ENCODE peak calls at places on chromosomes 12 and 14, in nine cellular contexts. One of them, this sample, is unnamed.

GRCh38 chr12:67716817-67717216 is 68.3 kb downstream of the DYRK2 start:
- DNase-seq in GM23338: no peak
- DNase-seq in A549: no peak
- DNase-seq in Panc1: no peak
- DNase-seq in GM12878: no peak
- DNase-seq in HCT116: no peak
- DNase-seq in SK-N-SH: no peak
- DNase-seq in HepG2: peak; percentile 27
- DNase-seq in K562: no peak
- DNase-seq in this sample: no peak

GRCh38 chr12:65741662-65742480 is 82.4 kb upstream of the HMGA2 start:
- DNase-seq in GM23338: peak; percentile 79
- DNase-seq in A549: peak; percentile 34
- DNase-seq in Panc1: no peak
- DNase-seq in GM12878: no peak
- DNase-seq in HCT116: no peak
- DNase-seq in SK-N-SH: peak; percentile 40
- DNase-seq in HepG2: peak; percentile 42
- DNase-seq in K562: no peak
- DNase-seq in this sample: no peak

GRCh38 chr14:29442720-29443119 is 484.9 kb downstream of the PRKD1 start:
- DNase-seq in GM23338: no peak
- DNase-seq in A549: no peak
- DNase-seq in Panc1: no peak
- DNase-seq in GM12878: no peak
- DNase-seq in HCT116: no peak
- DNase-seq in SK-N-SH: no peak
- DNase-seq in HepG2: no peak
- DNase-seq in K562: no peak
- DNase-seq in this sample: no peak

GRCh38 chr12:11891350-11892064 is 179.2 kb upstream of the BCL2L14 start:
- DNase-seq in GM23338: no peak
- DNase-seq in A549: no peak
- DNase-seq in Panc1: no peak
- DNase-seq in GM12878: no peak
- DNase-seq in HCT116: no peak
- DNase-seq in SK-N-SH: no peak
- DNase-seq in HepG2: no peak
- DNase-seq in K562: no peak
- DNase-seq in this sample: peak; percentile 77

GRCh38 chr12:52147367-52147972 is 44.3 kb downstream of the KRT80 start:
- DNase-seq in GM23338: no peak
- DNase-seq in A549: peak; percentile 100
- DNase-seq in Panc1: peak; percentile 94
- DNase-seq in GM12878: no peak
- DNase-seq in HCT116: peak; percentile 99
- DNase-seq in SK-N-SH: peak; percentile 58
- DNase-seq in HepG2: peak; percentile 67
- DNase-seq in K562: peak; percentile 55
- DNase-seq in this sample: no peak

GRCh38 chr12:2998789-2999264 is 39.6 kb downstream of the TEAD4 start:
- DNase-seq in GM23338: peak; percentile 74
- DNase-seq in A549: no peak
- DNase-seq in Panc1: no peak
- DNase-seq in GM12878: no peak
- DNase-seq in HCT116: no peak
- DNase-seq in SK-N-SH: no peak
- DNase-seq in HepG2: no peak
- DNase-seq in K562: peak; percentile 93
- DNase-seq in this sample: no peak

GRCh38 chr14:88765130-88765529 is 27.6 kb downstream of the EML5 start:
- DNase-seq in GM23338: no peak
- DNase-seq in A549: peak; percentile 9
- DNase-seq in Panc1: no peak
- DNase-seq in GM12878: no peak
- DNase-seq in HCT116: no peak
- DNase-seq in SK-N-SH: no peak
- DNase-seq in HepG2: no peak
- DNase-seq in K562: no peak
- DNase-seq in this sample: no peak

GRCh38 chr14:62117010-62117717 is 354.9 kb downstream of the SNAPC1 start:
- DNase-seq in GM23338: peak; percentile 99
- DNase-seq in A549: peak; percentile 14
- DNase-seq in Panc1: no peak
- DNase-seq in GM12878: no peak
- DNase-seq in HCT116: no peak
- DNase-seq in SK-N-SH: peak; percentile 91
- DNase-seq in HepG2: peak; percentile 38
- DNase-seq in K562: peak; percentile 2
- DNase-seq in this sample: no peak

GRCh38 chr12:56476143-56476542 is 7.8 kb downstream of the SPRYD4 start:
- DNase-seq in GM23338: no peak
- DNase-seq in A549: no peak
- DNase-seq in Panc1: no peak
- DNase-seq in GM12878: no peak
- DNase-seq in HCT116: no peak
- DNase-seq in SK-N-SH: no peak
- DNase-seq in HepG2: no peak
- DNase-seq in K562: no peak
- DNase-seq in this sample: no peak

GRCh38 chr12:115010324-115010995 is 326.5 kb upstream of the TBX3 start:
- DNase-seq in GM23338: no peak
- DNase-seq in A549: no peak
- DNase-seq in Panc1: no peak
- DNase-seq in GM12878: no peak
- DNase-seq in HCT116: no peak
- DNase-seq in SK-N-SH: no peak
- DNase-seq in HepG2: no peak
- DNase-seq in K562: no peak
- DNase-seq in this sample: no peak

GRCh38 chr12:57726151-57726883 is 12.2 kb downstream of the AGAP2 start:
- DNase-seq in GM23338: peak; percentile 96
- DNase-seq in A549: peak; percentile 89
- DNase-seq in Panc1: no peak
- DNase-seq in GM12878: no peak
- DNase-seq in HCT116: peak; percentile 72
- DNase-seq in SK-N-SH: peak; percentile 96
- DNase-seq in HepG2: peak; percentile 71
- DNase-seq in K562: no peak
- DNase-seq in this sample: no peak

GRCh38 chr12:126418357-126418756 is 1353.1 kb downstream of the AACS start:
- DNase-seq in GM23338: no peak
- DNase-seq in A549: no peak
- DNase-seq in Panc1: no peak
- DNase-seq in GM12878: no peak
- DNase-seq in HCT116: no peak
- DNase-seq in SK-N-SH: peak; percentile 20
- DNase-seq in HepG2: no peak
- DNase-seq in K562: no peak
- DNase-seq in this sample: no peak

GRCh38 chr12:74816398-74817175 is 279.0 kb downstream of the ATXN7L3B start:
- DNase-seq in GM23338: no peak
- DNase-seq in A549: peak; percentile 18
- DNase-seq in Panc1: no peak
- DNase-seq in GM12878: no peak
- DNase-seq in HCT116: no peak
- DNase-seq in SK-N-SH: no peak
- DNase-seq in HepG2: no peak
- DNase-seq in K562: no peak
- DNase-seq in this sample: no peak

GRCh38 chr12:54723653-54724256 is 75.6 kb upstream of the DCD start:
- DNase-seq in GM23338: peak; percentile 75
- DNase-seq in A549: peak; percentile 28
- DNase-seq in Panc1: no peak
- DNase-seq in GM12878: no peak
- DNase-seq in HCT116: peak; percentile 13
- DNase-seq in SK-N-SH: no peak
- DNase-seq in HepG2: no peak
- DNase-seq in K562: peak; percentile 52
- DNase-seq in this sample: no peak

GRCh38 chr12:67147447-67147846 is 121.7 kb upstream of the CAND1 start:
- DNase-seq in GM23338: no peak
- DNase-seq in A549: no peak
- DNase-seq in Panc1: no peak
- DNase-seq in GM12878: no peak
- DNase-seq in HCT116: no peak
- DNase-seq in SK-N-SH: no peak
- DNase-seq in HepG2: no peak
- DNase-seq in K562: no peak
- DNase-seq in this sample: no peak

GRCh38 chr14:70013269-70013873 is 134.2 kb downstream of the SMOC1 start:
- DNase-seq in GM23338: peak; percentile 86
- DNase-seq in A549: peak; percentile 41
- DNase-seq in Panc1: no peak
- DNase-seq in GM12878: no peak
- DNase-seq in HCT116: peak; percentile 23
- DNase-seq in SK-N-SH: peak; percentile 52
- DNase-seq in HepG2: peak; percentile 41
- DNase-seq in K562: peak; percentile 45
- DNase-seq in this sample: no peak
- TF ChIP-seq REST in GM23338: no peak
- TF ChIP-seq REST in A549: no peak
- TF ChIP-seq REST in Panc1: no peak
- TF ChIP-seq REST in GM12878: no peak
- TF ChIP-seq REST in HCT116: no peak
- TF ChIP-seq REST in SK-N-SH: no peak
- TF ChIP-seq REST in HepG2: no peak
- TF ChIP-seq REST in K562: no peak
- TF ChIP-seq REST in this sample: no peak

DNA sequence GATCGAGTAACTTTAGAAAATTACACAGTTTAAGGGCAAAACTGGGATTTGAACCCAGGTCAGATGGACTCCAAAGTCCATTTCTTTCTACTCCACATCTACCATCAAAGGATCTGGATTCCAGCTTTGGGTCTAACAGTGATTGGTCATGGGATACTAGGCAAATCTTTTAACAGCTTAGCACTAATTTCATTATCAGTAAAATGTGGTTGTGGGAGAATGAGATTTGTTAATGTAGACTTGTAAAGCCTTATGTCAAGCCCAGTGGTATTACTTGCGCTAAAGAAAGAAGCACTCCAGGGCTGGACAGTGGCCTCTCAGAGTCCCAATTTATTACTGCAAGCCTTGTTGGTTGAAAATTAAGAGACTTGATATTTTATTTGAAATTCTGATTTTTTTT is 65.2 kb upstream of the MANSC4 start:
- DNase-seq in GM23338: no peak
- DNase-seq in A549: no peak
- DNase-seq in Panc1: no peak
- DNase-seq in GM12878: no peak
- DNase-seq in HCT116: no peak
- DNase-seq in SK-N-SH: no peak
- DNase-seq in HepG2: no peak
- DNase-seq in K562: no peak
- DNase-seq in this sample: no peak
- H3K27ac ChIP-seq in GM23338: no peak overlapping the region
- H3K27ac ChIP-seq in A549: no peak overlapping the region
- H3K27ac ChIP-seq in Panc1: no peak overlapping the region
- H3K27ac ChIP-seq in GM12878: no peak overlapping the region
- H3K27ac ChIP-seq in HCT116: no peak overlapping the region
- H3K27ac ChIP-seq in SK-N-SH: no peak overlapping the region
- H3K27ac ChIP-seq in HepG2: no peak overlapping the region
- H3K27ac ChIP-seq in K562: no peak overlapping the region
- H3K27ac ChIP-seq in this sample: no peak overlapping the region

GRCh38 chr12:91177380-91177779 is 5.2 kb downstream of the DCN start:
- DNase-seq in GM23338: no peak
- DNase-seq in A549: no peak
- DNase-seq in Panc1: no peak
- DNase-seq in GM12878: no peak
- DNase-seq in HCT116: no peak
- DNase-seq in SK-N-SH: no peak
- DNase-seq in HepG2: no peak
- DNase-seq in K562: no peak
- DNase-seq in this sample: no peak

GRCh38 chr12:91179315-91179714 is 3.3 kb downstream of the DCN start:
- DNase-seq in GM23338: no peak
- DNase-seq in A549: no peak
- DNase-seq in Panc1: no peak
- DNase-seq in GM12878: no peak
- DNase-seq in HCT116: no peak
- DNase-seq in SK-N-SH: no peak
- DNase-seq in HepG2: no peak
- DNase-seq in K562: no peak
- DNase-seq in this sample: no peak

GRCh38 chr12:91180162-91180561 is 2.5 kb downstream of the DCN start:
- DNase-seq in GM23338: no peak
- DNase-seq in A549: no peak
- DNase-seq in Panc1: no peak
- DNase-seq in GM12878: no peak
- DNase-seq in HCT116: no peak
- DNase-seq in SK-N-SH: no peak
- DNase-seq in HepG2: no peak
- DNase-seq in K562: no peak
- DNase-seq in this sample: no peak

GRCh38 chr12:91178801-91179200 is 3.8 kb downstream of the DCN start:
- DNase-seq in GM23338: no peak
- DNase-seq in A549: no peak
- DNase-seq in Panc1: no peak
- DNase-seq in GM12878: no peak
- DNase-seq in HCT116: no peak
- DNase-seq in SK-N-SH: no peak
- DNase-seq in HepG2: no peak
- DNase-seq in K562: no peak
- DNase-seq in this sample: no peak

GRCh38 chr12:91178139-91178561 is 4.5 kb downstream of the DCN start:
- DNase-seq in GM23338: peak; percentile 43
- DNase-seq in A549: peak; percentile 3
- DNase-seq in Panc1: peak; percentile 1
- DNase-seq in GM12878: no peak
- DNase-seq in HCT116: no peak
- DNase-seq in SK-N-SH: no peak
- DNase-seq in HepG2: peak; percentile 6
- DNase-seq in K562: peak; percentile 1
- DNase-seq in this sample: no peak
- TF ChIP-seq REST in GM23338: no peak
- TF ChIP-seq REST in A549: no peak
- TF ChIP-seq REST in Panc1: no peak
- TF ChIP-seq REST in GM12878: no peak
- TF ChIP-seq REST in HCT116: no peak
- TF ChIP-seq REST in SK-N-SH: no peak
- TF ChIP-seq REST in HepG2: no peak
- TF ChIP-seq REST in K562: no peak
- TF ChIP-seq REST in this sample: no peak

DNA sequence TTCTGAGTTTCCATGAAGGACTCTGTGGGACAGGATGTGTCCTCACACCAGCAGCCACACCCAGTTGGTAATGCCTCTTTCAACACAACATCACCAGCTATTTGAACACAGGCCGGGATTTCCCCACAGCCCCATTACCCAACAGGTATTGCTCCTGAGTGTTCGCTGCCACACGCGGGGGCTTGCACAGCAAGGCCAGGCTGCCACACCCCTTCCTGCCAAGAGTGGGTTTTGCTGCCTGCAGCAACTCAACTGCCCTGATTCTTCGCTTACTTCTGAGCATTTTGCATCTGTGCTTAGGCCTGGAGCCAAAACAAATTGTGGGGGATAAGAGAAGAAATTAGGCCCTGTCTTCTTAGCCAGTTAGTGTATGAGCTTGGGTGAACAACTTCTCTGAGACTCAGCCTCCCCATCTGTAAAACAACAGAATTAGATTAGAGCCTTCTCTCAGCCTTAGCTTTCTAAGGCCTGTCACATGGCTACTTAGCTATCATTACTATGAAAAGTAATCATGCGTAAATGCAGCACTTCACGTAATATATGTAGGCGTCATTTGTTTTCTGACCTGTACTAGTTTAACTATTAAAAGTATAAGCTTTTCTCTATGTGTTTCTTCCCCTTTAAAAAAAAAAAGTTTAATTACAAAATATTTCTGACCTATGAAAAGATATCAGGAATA is 20.0 kb downstream of the CKAP4 start:
- DNase-seq in GM23338: no peak
- DNase-seq in A549: peak; percentile 48
- DNase-seq in Panc1: no peak
- DNase-seq in GM12878: no peak
- DNase-seq in HCT116: no peak
- DNase-seq in SK-N-SH: no peak
- DNase-seq in HepG2: peak; percentile 47
- DNase-seq in K562: no peak
- DNase-seq in this sample: peak; percentile 34
- H3K27ac ChIP-seq in GM23338: no peak overlapping the region
- H3K27ac ChIP-seq in A549: no peak overlapping the region
- H3K27ac ChIP-seq in Panc1: no peak overlapping the region
- H3K27ac ChIP-seq in GM12878: no peak overlapping the region
- H3K27ac ChIP-seq in HCT116: no peak overlapping the region
- H3K27ac ChIP-seq in SK-N-SH: no peak overlapping the region
- H3K27ac ChIP-seq in HepG2: no peak overlapping the region
- H3K27ac ChIP-seq in K562: no peak overlapping the region
- H3K27ac ChIP-seq in this sample: peak overlapping the region; percentile 84